ENCODE peak calls at places on chromosomes 5 and 9, in six cellular contexts. R, Z, D, O, T and J are unnamed samples.

GRCh38 chr5:139680368-139681111 is 32.4 kb downstream of the CXXC5 start:
- DNase-seq in R (no peak), Z (no peak), D (no peak), O (no peak), T (no peak), J (no peak)

GRCh38 chr5:116546743-116547124 is 27.9 kb downstream of the SEMA6A start:
- DNase-seq in R (no peak), Z (no peak), D (no peak), O (no peak), T (no peak), J (no peak)

GRCh38 chr5:164175083-164175482 is 669.7 kb downstream of the MAT2B start:
- DNase-seq in R (no peak), Z (no peak), D (no peak), O (no peak), T (peak), J (no peak)

GRCh38 chr5:74143724-74144330 is 496.7 kb downstream of the ENC1 start:
- DNase-seq in R (no peak), Z (no peak), D (no peak), O (no peak), T (no peak), J (no peak)

GRCh38 chr5:1008451-1009358 is at the start of gene NKD2:
- DNase-seq in R (peak), Z (no peak), D (peak), O (peak), T (no peak), J (peak)

GRCh38 chr9:92607773-92608172 is 62.2 kb downstream of the IPPK start:
- DNase-seq in R (no peak), Z (no peak), D (no peak), O (no peak), T (peak), J (no peak)

GRCh38 chr5:113866763-113867162 is 353.3 kb downstream of the YTHDC2 start:
- DNase-seq in R (no peak), Z (no peak), D (no peak), O (no peak), T (no peak), J (peak)

GRCh38 chr9:84898188-84898587 is 228.7 kb downstream of the NTRK2 start:
- DNase-seq in R (no peak), Z (no peak), D (no peak), O (no peak), T (no peak), J (no peak)

GRCh38 chr5:147072591-147072990 is 162.2 kb upstream of the STK32A start:
- DNase-seq in R (no peak), Z (no peak), D (no peak), O (no peak), T (no peak), J (no peak)

GRCh38 chr5:128202320-128202719 is 118.8 kb downstream of the SLC12A2 start:
- DNase-seq in R (no peak), Z (no peak), D (no peak), O (no peak), T (no peak), J (no peak)

GRCh38 chr5:115435776-115436712 is 108.5 kb downstream of the FEM1C start:
- DNase-seq in R (no peak), Z (no peak), D (no peak), O (peak), T (no peak), J (peak)

GRCh38 chr5:66247176-66247960 is 103.3 kb downstream of the SREK1 start:
- DNase-seq in R (peak), Z (peak), D (no peak), O (no peak), T (peak), J (peak)

GRCh38 chr5:96427823-96428222 is 5.2 kb downstream of the PCSK1 start:
- DNase-seq in R (peak), Z (no peak), D (no peak), O (no peak), T (no peak), J (no peak)

GRCh38 chr9:97853844-97854695 is 1.0 kb downstream of the FOXE1 start:
- DNase-seq in R (peak), Z (no peak), D (no peak), O (peak), T (no peak), J (no peak)

GRCh38 chr5:10581867-10582511 is 18.1 kb downstream of the ANKRD33B start:
- DNase-seq in R (no peak), Z (no peak), D (no peak), O (no peak), T (peak), J (no peak)

GRCh38 chr9:18260527-18260926 is 213.4 kb upstream of the ADAMTSL1 start:
- DNase-seq in R (no peak), Z (no peak), D (no peak), O (no peak), T (no peak), J (peak)

GRCh38 chr5:7904170-7904569 is 35.2 kb downstream of the MTRR start:
- DNase-seq in R (peak), Z (no peak), D (no peak), O (no peak), T (no peak), J (peak)

GRCh38 chr5:5149154-5149553 is 9.0 kb downstream of the ADAMTS16 start:
- DNase-seq in R (no peak), Z (no peak), D (no peak), O (no peak), T (no peak), J (no peak)

GRCh38 chr5:119131530-119132313 is 60.8 kb downstream of the DMXL1 start:
- DNase-seq in R (peak), Z (no peak), D (no peak), O (no peak), T (no peak), J (no peak)

GRCh38 chr9:131203438-131204219 is 72.7 kb downstream of the FAM78A start:
- DNase-seq in R (peak), Z (no peak), D (no peak), O (no peak), T (no peak), J (no peak)